ENCODE peak calls at places on chromosomes 16 and 17, in seven cellular contexts. One of them, this sample, is unnamed.

GRCh38 chr16:78215222-78215621 is 115.8 kb downstream of the WWOX start:
- DNase-seq in sigmoid colon: no peak
- DNase-seq in thoracic aorta: no peak
- DNase-seq in esophagus squamous epithelium: no peak
- DNase-seq in ovary: no peak
- DNase-seq in neural progenitor cell: no peak
- DNase-seq in tibial artery: no peak
- DNase-seq in this sample: no peak

GRCh38 chr17:56798916-56799315 is 34.8 kb downstream of the C17orf67 start:
- DNase-seq in tibial artery: no peak
- DNase-seq in neural progenitor cell: peak; percentile 63
- DNase-seq in thoracic aorta: no peak
- DNase-seq in esophagus squamous epithelium: no peak
- DNase-seq in sigmoid colon: no peak
- DNase-seq in ovary: no peak
- DNase-seq in this sample: no peak

GRCh38 chr17:40122466-40122943 is 734 bp downstream of the MSL1 start:
- DNase-seq in neural progenitor cell: peak; percentile 79
- DNase-seq in sigmoid colon: peak; percentile 85
- DNase-seq in ovary: peak; percentile 67
- DNase-seq in esophagus squamous epithelium: no peak
- DNase-seq in tibial artery: no peak
- DNase-seq in thoracic aorta: no peak
- DNase-seq in this sample: peak; percentile 52

GRCh38 chr17:27471321-27472269 is 15.3 kb downstream of the KSR1 start:
- DNase-seq in ovary: no peak
- DNase-seq in sigmoid colon: no peak
- DNase-seq in neural progenitor cell: no peak
- DNase-seq in thoracic aorta: no peak
- DNase-seq in esophagus squamous epithelium: no peak
- DNase-seq in tibial artery: no peak
- DNase-seq in this sample: no peak

GRCh38 chr17:44113382-44113781 is 10.1 kb downstream of the HDAC5 start:
- DNase-seq in tibial artery: no peak
- DNase-seq in ovary: no peak
- DNase-seq in thoracic aorta: no peak
- DNase-seq in esophagus squamous epithelium: no peak
- DNase-seq in sigmoid colon: no peak
- DNase-seq in neural progenitor cell: no peak
- DNase-seq in this sample: no peak

GRCh38 chr16:1825864-1826690 is 548 bp downstream of the HAGH start:
- DNase-seq in esophagus squamous epithelium: no peak
- DNase-seq in thoracic aorta: no peak
- DNase-seq in ovary: no peak
- DNase-seq in tibial artery: peak; percentile 30
- DNase-seq in sigmoid colon: no peak
- DNase-seq in neural progenitor cell: peak; percentile 91
- DNase-seq in this sample: peak; percentile 22

GRCh38 chr16:74570412-74571301 is 36.3 kb downstream of the GLG1 start:
- DNase-seq in neural progenitor cell: no peak
- DNase-seq in esophagus squamous epithelium: no peak
- DNase-seq in sigmoid colon: no peak
- DNase-seq in ovary: no peak
- DNase-seq in thoracic aorta: no peak
- DNase-seq in tibial artery: no peak
- DNase-seq in this sample: no peak

GRCh38 chr16:66363196-66363777 is 3.2 kb upstream of the CDH5 start:
- DNase-seq in ovary: no peak
- DNase-seq in neural progenitor cell: no peak
- DNase-seq in thoracic aorta: no peak
- DNase-seq in sigmoid colon: no peak
- DNase-seq in esophagus squamous epithelium: no peak
- DNase-seq in tibial artery: no peak
- DNase-seq in this sample: no peak

GRCh38 chr17:77640242-77640641 is 318.3 kb upstream of the TNRC6C start:
- DNase-seq in esophagus squamous epithelium: no peak
- DNase-seq in thoracic aorta: no peak
- DNase-seq in neural progenitor cell: no peak
- DNase-seq in sigmoid colon: no peak
- DNase-seq in tibial artery: no peak
- DNase-seq in ovary: no peak
- DNase-seq in this sample: no peak

GRCh38 chr17:71792966-71793365 is 327.9 kb upstream of the SOX9 start:
- DNase-seq in sigmoid colon: no peak
- DNase-seq in ovary: no peak
- DNase-seq in neural progenitor cell: peak; percentile 10
- DNase-seq in tibial artery: no peak
- DNase-seq in thoracic aorta: no peak
- DNase-seq in esophagus squamous epithelium: no peak
- DNase-seq in this sample: no peak

GRCh38 chr16:58732545-58733247 is 1.4 kb downstream of the GOT2 start:
- DNase-seq in thoracic aorta: no peak
- DNase-seq in neural progenitor cell: no peak
- DNase-seq in sigmoid colon: no peak
- DNase-seq in tibial artery: no peak
- DNase-seq in esophagus squamous epithelium: no peak
- DNase-seq in ovary: no peak
- DNase-seq in this sample: no peak

GRCh38 chr17:20979792-20980083 is 63.1 kb downstream of the USP22 start:
- DNase-seq in neural progenitor cell: no peak
- DNase-seq in sigmoid colon: no peak
- DNase-seq in ovary: no peak
- DNase-seq in esophagus squamous epithelium: no peak
- DNase-seq in thoracic aorta: no peak
- DNase-seq in tibial artery: no peak
- DNase-seq in this sample: no peak

GRCh38 chr16:54504372-54504771 is 217.8 kb upstream of the IRX3 start:
- DNase-seq in thoracic aorta: no peak
- DNase-seq in tibial artery: peak; percentile 28
- DNase-seq in sigmoid colon: no peak
- DNase-seq in neural progenitor cell: no peak
- DNase-seq in esophagus squamous epithelium: no peak
- DNase-seq in ovary: no peak
- DNase-seq in this sample: peak; percentile 43

GRCh38 chr16:85350973-85351372 is 238.7 kb upstream of the CIBAR2 start:
- DNase-seq in neural progenitor cell: no peak
- DNase-seq in ovary: peak; percentile 65
- DNase-seq in tibial artery: peak; percentile 92
- DNase-seq in sigmoid colon: peak; percentile 98
- DNase-seq in thoracic aorta: peak; percentile 90
- DNase-seq in esophagus squamous epithelium: peak; percentile 26
- DNase-seq in this sample: peak; percentile 78

GRCh38 chr17:62626719-62627218 is 701 bp upstream of the MRC2 start:
- DNase-seq in neural progenitor cell: peak; percentile 89
- DNase-seq in tibial artery: peak; percentile 70
- DNase-seq in esophagus squamous epithelium: no peak
- DNase-seq in ovary: peak; percentile 85
- DNase-seq in sigmoid colon: peak; percentile 92
- DNase-seq in thoracic aorta: no peak
- DNase-seq in this sample: peak; percentile 46

GRCh38 chr17:75102385-75102821 is 7.4 kb upstream of the ARMC7 start:
- DNase-seq in tibial artery: no peak
- DNase-seq in neural progenitor cell: no peak
- DNase-seq in sigmoid colon: no peak
- DNase-seq in thoracic aorta: no peak
- DNase-seq in ovary: no peak
- DNase-seq in esophagus squamous epithelium: no peak
- DNase-seq in this sample: no peak

GRCh38 chr17:71917715-71918114 is 203.1 kb upstream of the SOX9 start:
- DNase-seq in thoracic aorta: no peak
- DNase-seq in esophagus squamous epithelium: no peak
- DNase-seq in neural progenitor cell: no peak
- DNase-seq in ovary: no peak
- DNase-seq in sigmoid colon: no peak
- DNase-seq in tibial artery: no peak
- DNase-seq in this sample: no peak

GRCh38 chr17:77638229-77638628 is 320.3 kb upstream of the TNRC6C start:
- DNase-seq in neural progenitor cell: no peak
- DNase-seq in esophagus squamous epithelium: no peak
- DNase-seq in ovary: no peak
- DNase-seq in thoracic aorta: no peak
- DNase-seq in sigmoid colon: no peak
- DNase-seq in tibial artery: no peak
- DNase-seq in this sample: no peak

GRCh38 chr16:77816293-77816692 is 27.9 kb downstream of the VAT1L start:
- DNase-seq in sigmoid colon: no peak
- DNase-seq in ovary: no peak
- DNase-seq in thoracic aorta: no peak
- DNase-seq in tibial artery: no peak
- DNase-seq in esophagus squamous epithelium: no peak
- DNase-seq in neural progenitor cell: no peak
- DNase-seq in this sample: no peak

GRCh38 chr17:55171634-55172328 is 93.0 kb upstream of the HLF start:
- DNase-seq in ovary: no peak
- DNase-seq in neural progenitor cell: no peak
- DNase-seq in thoracic aorta: no peak
- DNase-seq in sigmoid colon: no peak
- DNase-seq in esophagus squamous epithelium: no peak
- DNase-seq in tibial artery: no peak
- DNase-seq in this sample: no peak

DNA sequence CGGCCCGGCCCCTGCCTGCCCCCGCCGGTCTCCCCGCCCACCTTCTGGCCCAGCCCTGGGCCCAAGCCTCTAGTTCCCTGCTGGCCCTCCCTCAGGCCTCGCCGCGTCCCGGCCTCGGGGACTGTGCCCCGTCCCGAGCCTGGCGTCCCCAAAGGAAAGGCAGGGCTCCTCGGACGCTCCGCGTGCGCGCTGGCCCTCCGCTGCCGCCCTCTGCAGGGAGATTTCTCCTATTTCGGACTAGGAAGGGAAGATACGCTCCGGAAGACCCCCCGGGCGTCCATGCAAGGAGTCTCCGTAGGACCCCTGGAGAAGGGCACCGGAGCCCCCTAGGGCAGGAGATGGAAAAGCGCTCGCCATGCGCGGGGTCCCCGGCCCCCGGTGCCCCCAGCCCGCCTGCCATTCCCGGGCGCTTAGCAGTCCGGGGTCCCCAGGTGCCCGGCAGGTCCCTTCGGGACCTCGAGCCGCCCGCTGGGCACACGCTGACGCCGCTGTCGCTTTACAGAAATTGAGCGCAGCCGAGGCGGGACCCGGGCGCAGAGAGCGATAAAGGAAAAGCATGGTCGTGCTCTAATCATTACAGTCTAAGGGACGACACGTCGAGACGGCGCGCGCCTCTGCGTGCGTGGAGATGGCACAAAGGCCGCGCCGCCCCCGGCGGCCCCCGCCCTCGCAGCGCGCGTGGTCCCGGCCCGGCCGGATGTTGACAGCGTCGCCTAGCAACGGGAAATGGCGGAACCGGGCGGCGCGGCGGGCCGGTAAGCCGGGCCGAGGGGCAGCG is at the start of gene CCDC40:
- DNase-seq in tibial artery: peak; percentile 80
- DNase-seq in esophagus squamous epithelium: no peak
- DNase-seq in sigmoid colon: peak; percentile 93
- DNase-seq in neural progenitor cell: peak; percentile 94
- DNase-seq in thoracic aorta: peak; percentile 45
- DNase-seq in ovary: peak; percentile 86
- DNase-seq in this sample: peak; percentile 90
- TF ChIP-seq CTCF in tibial artery: no peak
- TF ChIP-seq CTCF in esophagus squamous epithelium: no peak
- TF ChIP-seq CTCF in sigmoid colon: no peak
- TF ChIP-seq CTCF in neural progenitor cell: peak; percentile 25
- TF ChIP-seq CTCF in thoracic aorta: no peak
- TF ChIP-seq CTCF in ovary: peak; percentile 18
- TF ChIP-seq CTCF in this sample: no peak

GRCh38 chr16:80992676-80993292 is 13.9 kb downstream of the CMC2 start:
- DNase-seq in esophagus squamous epithelium: no peak
- DNase-seq in sigmoid colon: no peak
- DNase-seq in neural progenitor cell: no peak
- DNase-seq in tibial artery: no peak
- DNase-seq in ovary: no peak
- DNase-seq in thoracic aorta: no peak
- DNase-seq in this sample: no peak
- H3K4me3 ChIP-seq in esophagus squamous epithelium: no peak overlapping the region
- H3K4me3 ChIP-seq in sigmoid colon: no peak overlapping the region
- H3K4me3 ChIP-seq in neural progenitor cell: no peak overlapping the region
- H3K4me3 ChIP-seq in tibial artery: no peak overlapping the region
- H3K4me3 ChIP-seq in ovary: no peak overlapping the region
- H3K4me3 ChIP-seq in thoracic aorta: peak overlapping the region; percentile 46
- H3K4me3 ChIP-seq in this sample: peak overlapping the region; percentile 21

DNA sequence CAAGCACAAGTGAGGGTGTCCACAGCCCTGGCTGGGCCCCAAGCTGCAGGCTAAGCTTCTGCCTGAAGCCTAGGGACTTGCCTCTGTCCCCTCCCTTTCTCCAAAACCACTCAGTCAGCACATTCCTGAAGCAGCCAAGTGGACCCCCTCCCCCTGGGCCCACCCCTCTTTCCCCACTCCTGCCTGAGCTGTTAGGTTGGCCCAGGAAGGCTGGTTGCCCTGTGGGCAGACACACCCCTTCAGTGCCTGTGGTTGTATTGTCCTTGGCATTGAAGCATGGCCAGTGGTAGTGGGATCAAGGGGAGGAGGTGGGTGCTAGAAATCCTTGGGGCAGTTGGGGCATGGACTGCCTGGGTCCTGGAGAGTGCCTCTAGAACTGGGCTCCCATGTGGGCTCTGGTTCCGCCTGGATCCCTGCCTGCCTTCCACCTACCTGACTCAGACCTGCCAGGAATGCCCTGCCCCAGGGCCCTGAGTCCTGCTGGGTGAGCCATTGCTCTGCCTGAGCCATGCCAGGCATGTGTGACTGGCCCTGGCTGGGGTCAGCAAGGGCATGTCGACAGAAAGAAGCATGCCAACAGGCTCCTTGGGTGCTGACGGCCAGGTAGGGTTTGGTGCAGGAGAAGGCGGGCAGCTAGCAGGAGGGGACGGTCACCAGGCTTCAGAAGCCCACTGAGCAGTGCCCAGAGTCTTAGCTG is 2.1 kb downstream of the TRAF4 start:
- DNase-seq in tibial artery: no peak
- DNase-seq in neural progenitor cell: no peak
- DNase-seq in ovary: peak; percentile 29
- DNase-seq in esophagus squamous epithelium: no peak
- DNase-seq in sigmoid colon: no peak
- DNase-seq in thoracic aorta: no peak
- DNase-seq in this sample: no peak
- H3K27ac ChIP-seq in tibial artery: peak overlapping the region; percentile 83
- H3K27ac ChIP-seq in neural progenitor cell: peak overlapping the region; percentile 100
- H3K27ac ChIP-seq in ovary: peak overlapping the region; percentile 30
- H3K27ac ChIP-seq in esophagus squamous epithelium: peak overlapping the region; percentile 99
- H3K27ac ChIP-seq in sigmoid colon: peak overlapping the region; percentile 84
- H3K27ac ChIP-seq in thoracic aorta: peak overlapping the region; percentile 86
- H3K27ac ChIP-seq in this sample: peak overlapping the region; percentile 83

DNA sequence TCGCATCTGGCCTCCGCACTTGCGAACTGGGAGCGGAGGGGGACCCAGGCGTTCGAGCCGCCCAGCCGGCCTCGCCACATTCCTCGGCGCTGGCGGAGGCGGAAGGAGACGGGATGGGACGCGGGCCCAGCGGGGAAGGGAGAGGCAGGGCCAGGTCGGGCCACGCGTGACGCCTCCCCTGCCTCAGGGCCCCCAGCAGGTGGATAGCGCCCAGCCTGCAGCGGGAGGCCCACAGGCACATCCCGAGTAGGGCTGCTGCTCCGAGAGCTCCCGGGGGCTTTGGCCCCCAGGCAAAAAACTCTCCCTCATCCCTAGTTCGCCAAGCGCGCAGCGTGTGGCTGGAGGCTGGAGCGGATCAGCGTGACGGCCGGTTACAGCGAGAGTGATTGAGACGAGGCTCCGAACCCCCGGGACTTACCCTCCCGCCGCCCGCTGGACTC is 790 bp downstream of the PLEKHH3 start:
- DNase-seq in neural progenitor cell: no peak
- DNase-seq in esophagus squamous epithelium: no peak
- DNase-seq in ovary: peak; percentile 72
- DNase-seq in tibial artery: peak; percentile 50
- DNase-seq in sigmoid colon: peak; percentile 87
- DNase-seq in thoracic aorta: no peak
- DNase-seq in this sample: peak; percentile 74
- TF ChIP-seq CTCF in neural progenitor cell: no peak
- TF ChIP-seq CTCF in esophagus squamous epithelium: no peak
- TF ChIP-seq CTCF in ovary: no peak
- TF ChIP-seq CTCF in tibial artery: no peak
- TF ChIP-seq CTCF in sigmoid colon: no peak
- TF ChIP-seq CTCF in thoracic aorta: no peak
- TF ChIP-seq CTCF in this sample: no peak